ENCODE peak calls at places on chromosome 21, in nine cellular contexts. One of them, this sample, is unnamed.

GRCh38 chr21:42257091-42257760 is 38.3 kb downstream of the ABCG1 start:
- DNase-seq in transverse colon: no peak
- DNase-seq in sigmoid colon: no peak
- DNase-seq in WTC11: no peak
- DNase-seq in colonic mucosa: no peak
- DNase-seq in glutamatergic neuron: no peak
- DNase-seq in lower lobe of right lung: peak; percentile 34
- DNase-seq in thyroid gland: no peak
- DNase-seq in AG09309: no peak
- DNase-seq in this sample: no peak

GRCh38 chr21:34644815-34645214 is 24.0 kb upstream of the CLIC6 start:
- DNase-seq in colonic mucosa: no peak
- DNase-seq in lower lobe of right lung: no peak
- DNase-seq in transverse colon: no peak
- DNase-seq in WTC11: no peak
- DNase-seq in AG09309: no peak
- DNase-seq in thyroid gland: peak; percentile 74
- DNase-seq in sigmoid colon: no peak
- DNase-seq in glutamatergic neuron: no peak
- DNase-seq in this sample: no peak

GRCh38 chr21:42161957-42162681 is 56.8 kb upstream of the ABCG1 start:
- DNase-seq in lower lobe of right lung: no peak
- DNase-seq in WTC11: no peak
- DNase-seq in sigmoid colon: no peak
- DNase-seq in transverse colon: no peak
- DNase-seq in thyroid gland: no peak
- DNase-seq in AG09309: no peak
- DNase-seq in colonic mucosa: no peak
- DNase-seq in glutamatergic neuron: no peak
- DNase-seq in this sample: no peak

GRCh38 chr21:29753216-29753615 is 186.6 kb downstream of the GRIK1 start:
- DNase-seq in WTC11: no peak
- DNase-seq in lower lobe of right lung: no peak
- DNase-seq in AG09309: no peak
- DNase-seq in thyroid gland: no peak
- DNase-seq in transverse colon: no peak
- DNase-seq in colonic mucosa: no peak
- DNase-seq in glutamatergic neuron: no peak
- DNase-seq in sigmoid colon: no peak
- DNase-seq in this sample: no peak

GRCh38 chr21:33069994-33070811 is at the start of gene OLIG1:
- DNase-seq in AG09309: no peak
- DNase-seq in glutamatergic neuron: peak; percentile 83
- DNase-seq in colonic mucosa: peak; percentile 22
- DNase-seq in transverse colon: no peak
- DNase-seq in WTC11: peak; percentile 82
- DNase-seq in lower lobe of right lung: peak; percentile 73
- DNase-seq in thyroid gland: no peak
- DNase-seq in sigmoid colon: no peak
- DNase-seq in this sample: no peak

GRCh38 chr21:32712043-32712442 is 15.8 kb downstream of the SYNJ1 start:
- DNase-seq in thyroid gland: no peak
- DNase-seq in transverse colon: peak; percentile 20
- DNase-seq in sigmoid colon: no peak
- DNase-seq in glutamatergic neuron: no peak
- DNase-seq in lower lobe of right lung: no peak
- DNase-seq in colonic mucosa: no peak
- DNase-seq in AG09309: no peak
- DNase-seq in WTC11: no peak
- DNase-seq in this sample: no peak

GRCh38 chr21:26055841-26056264 is 114.7 kb downstream of the APP start:
- DNase-seq in thyroid gland: no peak
- DNase-seq in AG09309: no peak
- DNase-seq in sigmoid colon: no peak
- DNase-seq in lower lobe of right lung: no peak
- DNase-seq in WTC11: no peak
- DNase-seq in colonic mucosa: no peak
- DNase-seq in glutamatergic neuron: no peak
- DNase-seq in transverse colon: no peak
- DNase-seq in this sample: no peak

GRCh38 chr21:23811802-23812201 is 1795.5 kb downstream of the MRPL39 start:
- DNase-seq in transverse colon: no peak
- DNase-seq in colonic mucosa: no peak
- DNase-seq in lower lobe of right lung: no peak
- DNase-seq in thyroid gland: no peak
- DNase-seq in AG09309: no peak
- DNase-seq in glutamatergic neuron: no peak
- DNase-seq in WTC11: no peak
- DNase-seq in sigmoid colon: no peak
- DNase-seq in this sample: no peak

GRCh38 chr21:17045214-17045835 is 467.5 kb upstream of the CXADR start:
- DNase-seq in thyroid gland: no peak
- DNase-seq in lower lobe of right lung: no peak
- DNase-seq in colonic mucosa: no peak
- DNase-seq in transverse colon: no peak
- DNase-seq in AG09309: no peak
- DNase-seq in sigmoid colon: no peak
- DNase-seq in WTC11: no peak
- DNase-seq in glutamatergic neuron: no peak
- DNase-seq in this sample: no peak

GRCh38 chr21:36606983-36607325 is 92.0 kb upstream of the SIM2 start:
- DNase-seq in transverse colon: no peak
- DNase-seq in thyroid gland: no peak
- DNase-seq in sigmoid colon: no peak
- DNase-seq in lower lobe of right lung: no peak
- DNase-seq in WTC11: no peak
- DNase-seq in colonic mucosa: no peak
- DNase-seq in AG09309: no peak
- DNase-seq in glutamatergic neuron: no peak
- DNase-seq in this sample: no peak

GRCh38 chr21:36609654-36610053 is 89.3 kb upstream of the SIM2 start:
- DNase-seq in colonic mucosa: no peak
- DNase-seq in thyroid gland: no peak
- DNase-seq in AG09309: no peak
- DNase-seq in lower lobe of right lung: no peak
- DNase-seq in glutamatergic neuron: no peak
- DNase-seq in transverse colon: no peak
- DNase-seq in sigmoid colon: no peak
- DNase-seq in WTC11: no peak
- DNase-seq in this sample: no peak

GRCh38 chr21:36603221-36603620 is 95.7 kb upstream of the SIM2 start:
- DNase-seq in colonic mucosa: no peak
- DNase-seq in thyroid gland: no peak
- DNase-seq in transverse colon: no peak
- DNase-seq in AG09309: no peak
- DNase-seq in lower lobe of right lung: no peak
- DNase-seq in glutamatergic neuron: no peak
- DNase-seq in WTC11: no peak
- DNase-seq in sigmoid colon: no peak
- DNase-seq in this sample: no peak

GRCh38 chr21:36608251-36608650 is 90.7 kb upstream of the SIM2 start:
- DNase-seq in lower lobe of right lung: no peak
- DNase-seq in glutamatergic neuron: no peak
- DNase-seq in AG09309: no peak
- DNase-seq in sigmoid colon: no peak
- DNase-seq in colonic mucosa: no peak
- DNase-seq in WTC11: no peak
- DNase-seq in thyroid gland: no peak
- DNase-seq in transverse colon: no peak
- DNase-seq in this sample: no peak

GRCh38 chr21:36606292-36606982 is 92.5 kb upstream of the SIM2 start:
- DNase-seq in glutamatergic neuron: peak; percentile 31
- DNase-seq in WTC11: peak; percentile 32
- DNase-seq in lower lobe of right lung: no peak
- DNase-seq in colonic mucosa: no peak
- DNase-seq in transverse colon: no peak
- DNase-seq in AG09309: no peak
- DNase-seq in thyroid gland: no peak
- DNase-seq in sigmoid colon: no peak
- DNase-seq in this sample: no peak
- TF ChIP-seq CTCF in glutamatergic neuron: peak; percentile 35
- TF ChIP-seq CTCF in WTC11: no peak
- TF ChIP-seq CTCF in lower lobe of right lung: no peak
- TF ChIP-seq CTCF in colonic mucosa: no peak
- TF ChIP-seq CTCF in transverse colon: no peak
- TF ChIP-seq CTCF in AG09309: no peak
- TF ChIP-seq CTCF in thyroid gland: no peak
- TF ChIP-seq CTCF in sigmoid colon: no peak
- TF ChIP-seq CTCF in this sample: no peak

DNA sequence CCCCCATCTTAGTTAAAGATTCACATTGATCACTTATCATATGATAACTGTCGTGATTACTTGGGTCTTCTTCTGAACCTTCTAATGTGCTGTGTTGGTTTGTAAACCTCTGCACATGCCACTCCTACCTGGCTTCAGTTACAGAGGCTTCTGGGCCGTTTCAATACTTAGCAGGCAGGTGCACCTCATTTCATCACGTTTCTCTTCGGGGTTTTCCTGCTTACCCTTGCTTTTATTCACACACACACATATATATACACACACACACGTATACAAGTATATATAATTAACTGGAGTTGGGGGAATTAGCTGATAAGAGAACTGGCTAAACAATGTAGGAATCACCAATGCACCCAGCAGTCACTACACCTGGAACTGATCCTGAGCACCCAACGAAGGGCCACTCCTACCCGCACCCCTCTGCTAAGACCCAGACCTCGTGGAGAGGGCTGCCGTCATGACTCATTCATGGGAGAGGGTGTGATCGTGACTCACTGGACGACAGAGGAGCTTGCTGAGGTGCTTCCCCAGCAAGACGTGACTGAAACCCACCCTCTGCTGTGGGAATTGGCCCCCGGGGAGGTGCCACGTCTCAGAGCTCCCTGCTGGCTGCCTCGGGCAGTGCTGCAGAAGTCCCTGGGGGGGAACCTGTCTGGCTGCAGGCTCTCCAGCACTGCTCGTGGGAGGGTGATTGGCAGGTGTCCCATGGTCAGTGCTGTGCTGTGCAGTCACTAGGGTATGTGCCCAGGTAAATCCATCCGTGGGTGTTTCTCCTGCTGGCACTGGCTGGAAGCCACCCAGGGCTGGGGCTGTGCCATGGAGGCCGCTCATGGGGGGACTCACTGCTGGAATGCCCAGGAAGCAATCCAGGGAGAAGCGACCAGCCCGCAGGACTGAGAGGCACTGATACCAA is 166.6 kb downstream of the DYRK1A start:
- DNase-seq in WTC11: peak; percentile 16
- DNase-seq in transverse colon: no peak
- DNase-seq in AG09309: no peak
- DNase-seq in colonic mucosa: no peak
- DNase-seq in glutamatergic neuron: no peak
- DNase-seq in sigmoid colon: no peak
- DNase-seq in lower lobe of right lung: no peak
- DNase-seq in thyroid gland: peak; percentile 89
- DNase-seq in this sample: no peak
- TF ChIP-seq CTCF in WTC11: no peak
- TF ChIP-seq CTCF in transverse colon: no peak
- TF ChIP-seq CTCF in AG09309: no peak
- TF ChIP-seq CTCF in colonic mucosa: no peak
- TF ChIP-seq CTCF in glutamatergic neuron: no peak
- TF ChIP-seq CTCF in sigmoid colon: no peak
- TF ChIP-seq CTCF in lower lobe of right lung: no peak
- TF ChIP-seq CTCF in thyroid gland: peak; percentile 47
- TF ChIP-seq CTCF in this sample: no peak

GRCh38 chr21:37873655-37874054 is 42.6 kb downstream of the KCNJ6 start:
- DNase-seq in sigmoid colon: no peak
- DNase-seq in WTC11: no peak
- DNase-seq in lower lobe of right lung: no peak
- DNase-seq in colonic mucosa: no peak
- DNase-seq in thyroid gland: no peak
- DNase-seq in glutamatergic neuron: no peak
- DNase-seq in AG09309: no peak
- DNase-seq in transverse colon: no peak
- DNase-seq in this sample: no peak
- TF ChIP-seq CTCF in sigmoid colon: no peak
- TF ChIP-seq CTCF in WTC11: no peak
- TF ChIP-seq CTCF in lower lobe of right lung: no peak
- TF ChIP-seq CTCF in colonic mucosa: no peak
- TF ChIP-seq CTCF in thyroid gland: no peak
- TF ChIP-seq CTCF in glutamatergic neuron: no peak
- TF ChIP-seq CTCF in AG09309: peak; percentile 31
- TF ChIP-seq CTCF in transverse colon: peak; percentile 18
- TF ChIP-seq CTCF in this sample: no peak

GRCh38 chr21:18951291-18952038 is 547.9 kb upstream of the TMPRSS15 start:
- DNase-seq in WTC11: peak; percentile 50
- DNase-seq in thyroid gland: no peak
- DNase-seq in glutamatergic neuron: peak; percentile 29
- DNase-seq in AG09309: no peak
- DNase-seq in colonic mucosa: peak; percentile 42
- DNase-seq in sigmoid colon: no peak
- DNase-seq in lower lobe of right lung: no peak
- DNase-seq in transverse colon: peak; percentile 24
- DNase-seq in this sample: no peak
- TF ChIP-seq CTCF in WTC11: peak; percentile 34
- TF ChIP-seq CTCF in thyroid gland: no peak
- TF ChIP-seq CTCF in glutamatergic neuron: peak; percentile 79
- TF ChIP-seq CTCF in AG09309: no peak
- TF ChIP-seq CTCF in colonic mucosa: peak; percentile 38
- TF ChIP-seq CTCF in sigmoid colon: no peak
- TF ChIP-seq CTCF in lower lobe of right lung: peak; percentile 31
- TF ChIP-seq CTCF in transverse colon: peak; percentile 49
- TF ChIP-seq CTCF in this sample: no peak

DNA sequence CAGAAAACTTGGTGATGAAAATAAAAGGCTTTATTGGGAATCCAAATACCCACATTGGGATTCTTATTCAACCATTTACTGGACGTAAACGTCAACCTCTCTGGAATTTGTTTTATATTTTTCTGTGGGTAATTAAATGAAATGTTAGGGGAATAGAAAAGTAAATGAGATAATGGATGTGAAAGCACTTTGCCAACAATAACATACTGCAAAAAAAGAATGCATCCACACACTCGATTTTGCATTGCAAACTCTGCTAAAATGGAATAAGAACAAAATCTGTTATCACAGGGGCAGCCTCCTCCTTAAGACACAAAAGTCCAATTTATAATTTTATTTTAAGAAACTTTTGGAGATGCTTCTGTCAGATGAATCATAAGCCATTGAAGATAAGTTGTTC is 88.4 kb downstream of the ERG start:
- DNase-seq in colonic mucosa: no peak
- DNase-seq in lower lobe of right lung: no peak
- DNase-seq in thyroid gland: no peak
- DNase-seq in AG09309: no peak
- DNase-seq in sigmoid colon: no peak
- DNase-seq in glutamatergic neuron: no peak
- DNase-seq in WTC11: no peak
- DNase-seq in transverse colon: no peak
- DNase-seq in this sample: no peak
- TF ChIP-seq CTCF in colonic mucosa: no peak
- TF ChIP-seq CTCF in lower lobe of right lung: no peak
- TF ChIP-seq CTCF in thyroid gland: no peak
- TF ChIP-seq CTCF in AG09309: no peak
- TF ChIP-seq CTCF in sigmoid colon: no peak
- TF ChIP-seq CTCF in glutamatergic neuron: no peak
- TF ChIP-seq CTCF in WTC11: no peak
- TF ChIP-seq CTCF in transverse colon: no peak
- TF ChIP-seq CTCF in this sample: no peak